ENCODE peak calls at places on chromosomes 3 and 15, in six cellular contexts. Z is A549, M is AG04450, F is fibroblast of pulmonary artery, D is esophagus squamous epithelium, N is brain microvascular endothelial cell. Y is an unnamed sample.

GRCh38 chr3:148646126-148646660 is 51.5 kb upstream of the AGTR1 start:
- DNase-seq in Z (no peak), M (no peak), F (no peak), D (no peak), N (no peak), Y (no peak)

GRCh38 chr15:52464040-52464439 is 64.6 kb downstream of the MYO5A start:
- DNase-seq in Z (no peak), M (no peak), F (no peak), D (no peak), N (no peak), Y (no peak)

GRCh38 chr15:73873889-73874511 is 636 bp downstream of the TBC1D21 start:
- DNase-seq in Z (peak), M (peak), F (peak), D (no peak), N (peak), Y (peak)

GRCh38 chr3:128619146-128619890 is 31.3 kb downstream of the RPN1 start:
- DNase-seq in Z (peak), M (peak), F (peak), D (no peak), N (peak), Y (no peak)

GRCh38 chr3:79844176-79844575 is 76.4 kb upstream of the ROBO1 start:
- DNase-seq in Z (no peak), M (no peak), F (no peak), D (no peak), N (no peak), Y (no peak)

GRCh38 chr15:60477991-60478632 is 830 bp downstream of the ICE2 start:
- DNase-seq in Z (peak), M (no peak), F (peak), D (no peak), N (peak), Y (no peak)

GRCh38 chr3:170724599-170724998 is 138.7 kb upstream of the SLC7A14 start:
- DNase-seq in Z (no peak), M (no peak), F (peak), D (no peak), N (peak), Y (no peak)

GRCh38 chr15:39792954-39793353 is 10.3 kb upstream of the FSIP1 start:
- DNase-seq in Z (no peak), M (no peak), F (peak), D (no peak), N (peak), Y (no peak)

GRCh38 chr15:62066663-62067447 is at the start of gene C2CD4A:
- DNase-seq in Z (peak), M (no peak), F (peak), D (no peak), N (no peak), Y (peak)

GRCh38 chr3:174644287-174644686 is 214.8 kb upstream of the NAALADL2 start:
- DNase-seq in Z (no peak), M (no peak), F (no peak), D (no peak), N (no peak), Y (no peak)

GRCh38 chr3:23219117-23219516 is 16.0 kb downstream of the UBE2E2 start:
- DNase-seq in Z (no peak), M (no peak), F (no peak), D (no peak), N (no peak), Y (no peak)

GRCh38 chr3:27614592-27614991 is 107.5 kb downstream of the EOMES start:
- DNase-seq in Z (no peak), M (no peak), F (no peak), D (no peak), N (no peak), Y (no peak)

GRCh38 chr3:157204431-157204830 is 44.5 kb upstream of the CCNL1 start:
- DNase-seq in Z (peak), M (peak), F (peak), D (no peak), N (no peak), Y (no peak)

GRCh38 chr3:1843111-1843510 is 255.6 kb upstream of the CNTN4 start:
- DNase-seq in Z (no peak), M (no peak), F (no peak), D (no peak), N (no peak), Y (no peak)

GRCh38 chr3:86989611-86990010 is 1.3 kb downstream of the VGLL3 start:
- DNase-seq in Z (no peak), M (no peak), F (peak), D (no peak), N (no peak), Y (no peak)

GRCh38 chr3:46578973-46579755 is 13.1 kb upstream of the LRRC2 start:
- DNase-seq in Z (no peak), M (no peak), F (no peak), D (no peak), N (no peak), Y (no peak)

GRCh38 chr15:31840849-31841476 is 189.4 kb upstream of the CHRNA7 start:
- DNase-seq in Z (no peak), M (no peak), F (no peak), D (no peak), N (no peak), Y (no peak)

GRCh38 chr15:31300208-31300661 is 26.4 kb upstream of the KLF13 start:
- DNase-seq in Z (no peak), M (no peak), F (no peak), D (no peak), N (no peak), Y (no peak)

GRCh38 chr3:50227390-50228183 is 8.4 kb upstream of the GNAI2 start:
- DNase-seq in Z (peak), M (peak), F (peak), D (peak), N (peak), Y (no peak)

GRCh38 chr3:27677554-27677953 is 44.6 kb downstream of the EOMES start:
- DNase-seq in Z (peak), M (peak), F (peak), D (no peak), N (peak), Y (peak)

GRCh38 chr15:74955796-74956647 is 550 bp downstream of the RPP25 start:
- DNase-seq in Z (peak), M (no peak), F (peak), D (no peak), N (no peak), Y (no peak)
- TF ChIP-seq CTCF in Z (peak), M (peak), F (peak), D (peak), N (peak), Y (peak)

DNA sequence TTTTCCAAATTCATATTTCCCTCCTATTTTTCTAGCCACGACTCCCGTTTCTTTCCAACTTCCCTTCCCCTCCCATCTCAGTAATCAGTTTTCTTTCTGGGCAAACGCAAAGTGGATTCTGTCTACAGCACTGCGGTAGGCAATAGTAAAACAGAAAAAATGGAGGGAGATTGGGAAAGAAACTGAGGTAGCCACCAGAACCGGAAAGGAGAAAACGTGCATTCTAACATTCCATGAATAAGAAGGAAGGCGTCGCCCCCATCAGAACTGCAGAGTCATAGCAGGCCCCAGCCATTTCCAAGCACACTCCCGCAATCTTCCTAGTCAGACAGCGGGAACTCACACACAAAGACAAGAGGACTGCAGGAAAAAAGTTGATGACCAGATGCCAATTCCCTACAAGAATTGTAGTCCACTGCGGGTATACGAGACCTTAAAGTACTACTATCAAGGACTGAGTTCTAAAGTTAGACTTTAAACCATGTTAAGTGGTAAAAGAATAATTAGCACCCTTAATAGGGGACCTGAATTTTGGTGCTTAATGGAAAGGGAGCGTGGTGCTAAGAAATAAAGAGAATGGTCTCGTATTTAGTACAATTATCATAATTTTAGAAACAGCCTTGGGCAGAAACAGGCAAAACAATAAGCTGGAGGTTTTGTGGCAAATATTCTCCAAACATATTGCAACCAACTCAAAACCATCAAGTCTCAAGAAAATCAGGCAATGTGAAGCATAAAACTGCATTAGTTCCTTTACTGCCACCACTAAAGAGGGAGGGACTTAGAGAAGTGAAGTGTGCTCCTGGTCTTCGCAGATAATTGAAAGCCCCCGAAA is 1.4 kb downstream of the PFN2 start:
- DNase-seq in Z (peak), M (peak), F (peak), D (no peak), N (peak), Y (peak)
- H3K4me3 ChIP-seq in Z (peak), M (peak), F (peak), D (peak), N (peak), Y (peak)

GRCh38 chr3:118495243-118495642 is 539.4 kb downstream of the IGSF11 start:
- DNase-seq in Z (no peak), M (no peak), F (no peak), D (no peak), N (no peak), Y (no peak)
- TF ChIP-seq CTCF in Z (no peak), M (no peak), F (no peak), D (peak), N (no peak), Y (no peak)

GRCh38 chr15:50685191-50685975 is 1.2 kb downstream of the TRPM7 start:
- DNase-seq in Z (no peak), M (no peak), F (peak), D (no peak), N (no peak), Y (no peak)
- H3K4me3 ChIP-seq in Z (peak), M (peak), F (peak), D (peak), N (peak), Y (peak)

GRCh38 chr15:65962187-65962586 is 92.9 kb downstream of the RAB11A start:
- DNase-seq in Z (peak), M (no peak), F (peak), D (no peak), N (no peak), Y (no peak)
- TF ChIP-seq CTCF in Z (peak), M (no peak), F (no peak), D (peak), N (no peak), Y (no peak)